ENCODE peak calls at places on chromosomes 1 and 21, in six cellular contexts. B is neuronal stem cell, V is H9, T is IMR-90, Q is H1, O is mesenchymal stem cell. K is an unnamed sample.

GRCh38 chr1:145871994-145872411 is 13.1 kb upstream of the PIAS3 start:
- DNase-seq in Q (peak), V (peak), B (no peak), T (peak), O (peak), K (no peak)

GRCh38 chr21:45161039-45161945 is 86.9 kb downstream of the ADARB1 start:
- DNase-seq in Q (no peak), O (no peak), B (no peak), T (no peak), V (peak), K (no peak)

GRCh38 chr1:219298581-219299148 is 125.0 kb downstream of the LYPLAL1 start:
- DNase-seq in B (no peak), Q (no peak), V (no peak), T (peak), O (peak), K (peak)

GRCh38 chr1:154974086-154974807 is at the start of gene CKS1B:
- DNase-seq in T (peak), O (peak), Q (peak), V (peak), B (peak), K (peak)

GRCh38 chr1:27522860-27523665 is 33.1 kb upstream of the WASF2 start:
- DNase-seq in B (no peak), O (peak), T (no peak), V (no peak), Q (peak), K (no peak)

GRCh38 chr1:226017070-226017469 is 17.9 kb upstream of the SDE2 start:
- DNase-seq in B (no peak), T (no peak), O (no peak), Q (no peak), V (no peak), K (no peak)

GRCh38 chr1:207713529-207713928 is 38.3 kb upstream of the CD46 start:
- DNase-seq in B (no peak), V (peak), Q (no peak), T (no peak), O (no peak), K (no peak)

GRCh38 chr1:47211796-47212269 is 20.2 kb downstream of the TAL1 start:
- DNase-seq in B (no peak), O (no peak), V (no peak), Q (no peak), T (no peak), K (no peak)

GRCh38 chr1:165943198-165943597 is 115.8 kb downstream of the UCK2 start:
- DNase-seq in Q (no peak), T (no peak), O (no peak), B (no peak), V (no peak), K (no peak)

GRCh38 chr1:19678493-19678892 is 13.8 kb downstream of the HTR6 start:
- DNase-seq in O (no peak), B (no peak), T (no peak), V (no peak), Q (no peak), K (no peak)

GRCh38 chr1:40140211-40140709 is 20.9 kb upstream of the RLF start:
- DNase-seq in T (peak), V (no peak), B (no peak), O (peak), Q (no peak), K (peak)

GRCh38 chr1:116485071-116485735 is 85.6 kb downstream of the CD58 start:
- DNase-seq in T (peak), Q (peak), B (peak), V (peak), O (peak), K (peak)

GRCh38 chr1:37634554-37635308 is at the start of gene RSPO1:
- DNase-seq in V (peak), O (peak), T (no peak), Q (peak), B (peak), K (no peak)

GRCh38 chr1:36014722-36015220 is 69.1 kb upstream of the TEKT2 start:
- DNase-seq in O (no peak), Q (no peak), T (peak), V (no peak), B (no peak), K (no peak)

GRCh38 chr1:96309783-96310182 is 411.8 kb upstream of the PTBP2 start:
- DNase-seq in O (peak), V (no peak), Q (no peak), T (peak), B (no peak), K (peak)

GRCh38 chr1:227942021-227942715 is 5.6 kb downstream of the WNT9A start:
- DNase-seq in T (no peak), V (peak), B (no peak), Q (no peak), O (no peak), K (no peak)

GRCh38 chr1:30749691-30750583 is 7.6 kb downstream of the LAPTM5 start:
- DNase-seq in V (no peak), T (no peak), Q (no peak), B (no peak), O (no peak), K (no peak)

GRCh38 chr1:219416598-219417238 is 196.2 kb downstream of the ZC3H11B start:
- DNase-seq in V (peak), B (peak), Q (peak), T (peak), O (peak), K (peak)

GRCh38 chr1:200226268-200226968 is 183.4 kb downstream of the ZNF281 start:
- DNase-seq in B (no peak), V (peak), Q (no peak), T (peak), O (peak), K (no peak)

GRCh38 chr1:71785470-71785869 is 496.9 kb downstream of the NEGR1 start:
- DNase-seq in T (no peak), O (no peak), V (no peak), Q (no peak), B (no peak), K (no peak)

GRCh38 chr1:218421531-218421930 is 76.4 kb downstream of the TGFB2 start:
- DNase-seq in T (no peak), Q (no peak), V (no peak), B (no peak), O (no peak), K (no peak)

GRCh38 chr1:212754715-212755114 is 36.9 kb downstream of the NSL1 start:
- DNase-seq in T (no peak), V (no peak), O (peak), B (no peak), Q (no peak), K (no peak)

GRCh38 chr1:26706315-26706714 is 10.5 kb downstream of the ARID1A start:
- DNase-seq in B (no peak), O (peak), T (no peak), Q (no peak), V (no peak), K (no peak)

GRCh38 chr1:26022404-26022779 is 817 bp downstream of the EXTL1 start:
- DNase-seq in T (no peak), Q (no peak), O (no peak), V (no peak), B (no peak), K (no peak)

GRCh38 chr1:1973716-1974642 is 29.6 kb downstream of the CFAP74 start:
- DNase-seq in V (peak), O (no peak), B (no peak), Q (no peak), T (no peak), K (no peak)

GRCh38 chr1:164648211-164649080 is 89.5 kb downstream of the PBX1 start:
- DNase-seq in T (peak), V (no peak), O (no peak), Q (no peak), B (no peak), K (peak)

GRCh38 chr1:207823880-207824566 is 72.2 kb downstream of the CD46 start:
- DNase-seq in O (peak), V (peak), B (peak), Q (peak), T (peak), K (peak)

GRCh38 chr1:62953643-62954042 is 169.7 kb downstream of the ATG4C start:
- DNase-seq in O (no peak), V (no peak), T (no peak), Q (no peak), B (no peak), K (no peak)

GRCh38 chr1:9717193-9718005 is 65.9 kb downstream of the PIK3CD start:
- DNase-seq in V (peak), B (no peak), Q (no peak), T (no peak), O (no peak), K (peak)

GRCh38 chr1:27314169-27314568 is 7.8 kb upstream of the TMEM222 start:
- DNase-seq in Q (no peak), O (no peak), V (no peak), T (no peak), B (no peak), K (no peak)

GRCh38 chr1:206551985-206552325 is 44.6 kb downstream of the RASSF5 start:
- DNase-seq in O (no peak), T (no peak), Q (no peak), B (no peak), V (no peak), K (no peak)

GRCh38 chr1:2526824-2527552 is 592 bp upstream of the PANK4 start:
- DNase-seq in V (no peak), Q (no peak), O (peak), T (peak), B (peak), K (no peak)

GRCh38 chr1:46171872-46172271 is 3.0 kb upstream of the TSPAN1 start:
- DNase-seq in O (no peak), V (peak), T (no peak), Q (peak), B (no peak), K (peak)

GRCh38 chr1:18957532-18958295 is 1.2 kb upstream of the IFFO2 start:
- DNase-seq in T (no peak), B (no peak), Q (no peak), O (no peak), V (no peak), K (no peak)

GRCh38 chr1:205043866-205044265 is 854 bp downstream of the CNTN2 start:
- DNase-seq in T (no peak), Q (no peak), O (no peak), B (no peak), V (no peak), K (no peak)

GRCh38 chr1:167502192-167502551 is 16.2 kb downstream of the CD247 start:
- DNase-seq in T (no peak), Q (no peak), V (no peak), B (no peak), O (no peak), K (no peak)

GRCh38 chr21:45496151-45496967 is 45.9 kb downstream of the SLC19A1 start:
- DNase-seq in O (no peak), B (no peak), V (no peak), T (no peak), Q (no peak), K (no peak)

GRCh38 chr1:65109515-65109914 is 38.5 kb upstream of the AK4 start:
- DNase-seq in T (no peak), V (no peak), B (no peak), Q (no peak), O (no peak), K (no peak)

GRCh38 chr1:209822706-209823105 is 5.1 kb upstream of the UTP25 start:
- DNase-seq in Q (peak), V (no peak), B (no peak), O (no peak), T (no peak), K (no peak)

GRCh38 chr1:97277891-97278662 is 556.5 kb downstream of the PTBP2 start:
- DNase-seq in B (no peak), T (peak), Q (no peak), V (no peak), O (peak), K (no peak)

DNA sequence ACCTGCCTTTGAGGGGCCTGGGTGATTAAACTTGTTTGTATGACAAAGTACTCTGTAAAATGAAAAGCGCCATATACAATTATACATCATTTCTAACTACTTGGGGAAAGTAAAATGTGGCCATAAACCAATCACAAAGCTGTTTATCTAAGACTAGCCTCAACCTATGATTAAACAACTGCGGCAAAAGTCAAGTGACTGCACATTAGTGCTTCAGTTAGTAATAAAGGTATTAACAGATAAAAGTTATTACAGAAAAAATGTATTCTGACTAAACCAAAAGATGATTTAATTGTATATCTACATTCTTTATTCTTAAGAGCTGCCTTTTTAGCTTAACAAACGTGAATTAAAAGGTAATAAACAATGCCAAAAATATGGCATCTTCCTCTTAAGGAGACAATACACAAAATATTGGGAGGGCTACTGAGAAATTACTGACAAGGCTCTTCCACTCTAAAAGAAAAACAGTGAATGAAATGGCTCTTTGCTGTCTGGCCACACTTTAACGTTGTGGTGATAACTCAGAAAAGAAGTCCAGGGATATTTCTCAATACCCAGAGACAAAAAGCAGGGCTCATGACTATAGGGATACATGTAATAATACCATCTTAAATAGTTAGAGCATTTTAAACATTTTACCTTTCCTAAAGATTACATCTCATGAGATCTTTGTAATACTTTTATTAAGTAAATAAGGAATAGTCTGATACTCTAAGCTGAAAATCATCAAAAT is 8.6 kb downstream of the ARHGAP29 start:
- DNase-seq in Q (no peak), V (no peak), B (no peak), T (no peak), O (no peak), K (no peak)
- H3K4me2 ChIP-seq in Q (no peak), V (no peak), B (no peak), T (no peak), O (peak), K (no peak)

DNA sequence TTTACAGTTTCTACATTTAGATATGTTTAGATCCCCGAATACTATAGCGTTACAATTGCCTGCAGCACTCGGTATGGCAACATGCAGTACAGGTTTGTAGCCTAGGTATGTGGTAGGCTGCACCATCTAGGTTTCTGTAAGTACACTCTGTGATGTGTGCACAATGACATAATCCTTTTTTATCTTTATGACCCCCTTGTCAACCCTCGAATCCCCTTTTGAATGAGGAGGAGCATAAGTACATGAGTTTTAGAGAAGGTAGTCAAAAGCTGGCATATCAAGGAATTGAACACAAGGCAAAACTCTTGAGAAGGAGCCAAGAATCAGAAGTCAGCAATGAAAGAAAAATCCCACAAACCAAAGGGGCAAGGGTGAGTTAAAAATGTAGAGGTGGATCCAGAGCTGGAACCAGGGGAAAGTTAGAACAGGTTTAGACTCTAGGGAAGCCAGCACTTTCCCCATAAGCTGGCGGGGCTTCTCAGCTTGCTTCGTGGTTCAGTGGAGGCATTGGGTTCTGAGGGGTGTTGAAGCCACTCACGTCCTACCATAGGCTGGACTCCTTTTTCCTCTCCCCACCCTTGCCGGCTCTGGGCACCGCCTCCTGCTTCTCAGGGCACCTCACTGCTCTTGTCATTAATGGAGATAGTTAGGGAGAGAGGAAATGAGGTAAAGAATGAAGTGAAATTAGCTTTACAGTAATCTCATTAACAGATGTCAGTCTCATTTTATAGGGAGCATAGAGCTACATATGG is 31.3 kb downstream of the OLFML3 start:
- DNase-seq in O (no peak), T (no peak), B (no peak), V (no peak), Q (no peak), K (no peak)
- H3K27ac ChIP-seq in O (no peak), T (no peak), B (no peak), V (no peak), Q (no peak), K (no peak)

GRCh38 chr1:193705473-193706074 is 519.2 kb upstream of the B3GALT2 start:
- DNase-seq in B (no peak), V (no peak), O (peak), T (no peak), Q (no peak), K (no peak)

GRCh38 chr1:193703655-193704054 is 517.2 kb upstream of the B3GALT2 start:
- DNase-seq in Q (no peak), V (no peak), T (no peak), O (no peak), B (no peak), K (no peak)

GRCh38 chr1:193707271-193708015 is 521.0 kb upstream of the B3GALT2 start:
- DNase-seq in T (peak), Q (no peak), B (no peak), V (no peak), O (peak), K (no peak)

GRCh38 chr1:193709607-193710006 is 523.2 kb upstream of the B3GALT2 start:
- DNase-seq in B (no peak), T (no peak), V (no peak), Q (no peak), O (no peak), K (no peak)

GRCh38 chr1:193706763-193707162 is 520.4 kb upstream of the B3GALT2 start:
- DNase-seq in B (no peak), T (peak), O (no peak), Q (no peak), V (no peak), K (no peak)
- H3K14ac ChIP-seq in B (no peak), T (no peak), O (no peak), Q (no peak), V (no peak), K (no peak)

GRCh38 chr1:183915634-183916510 is 111.0 kb downstream of the RGL1 start:
- DNase-seq in Q (peak), V (peak), B (peak), T (peak), O (peak), K (peak)

GRCh38 chr1:183914283-183914682 is 109.4 kb downstream of the RGL1 start:
- DNase-seq in O (peak), T (peak), Q (no peak), B (no peak), V (no peak), K (no peak)

GRCh38 chr1:183913556-183913955 is 108.6 kb downstream of the RGL1 start:
- DNase-seq in T (peak), Q (no peak), O (no peak), V (no peak), B (no peak), K (no peak)

GRCh38 chr1:183912265-183912886 is 107.5 kb downstream of the RGL1 start:
- DNase-seq in O (no peak), T (no peak), V (no peak), Q (no peak), B (no peak), K (no peak)

GRCh38 chr1:183914891-183915290 is 110.0 kb downstream of the RGL1 start:
- DNase-seq in O (no peak), B (no peak), Q (no peak), T (no peak), V (no peak), K (no peak)
- H3K4me2 ChIP-seq in O (no peak), B (no peak), Q (no peak), T (no peak), V (no peak), K (no peak)

GRCh38 chr1:236619398-236619797 is 15.1 kb upstream of the HEATR1 start:
- DNase-seq in T (no peak), Q (no peak), V (no peak), O (no peak), B (no peak), K (no peak)

GRCh38 chr1:236627717-236628116 is 23.4 kb upstream of the HEATR1 start:
- DNase-seq in B (no peak), V (no peak), Q (no peak), O (no peak), T (no peak), K (no peak)

GRCh38 chr1:236618507-236618906 is 14.2 kb upstream of the HEATR1 start:
- DNase-seq in O (no peak), B (no peak), T (no peak), V (no peak), Q (no peak), K (no peak)

GRCh38 chr1:236622407-236622806 is 18.1 kb upstream of the HEATR1 start:
- DNase-seq in V (no peak), Q (no peak), O (no peak), B (no peak), T (no peak), K (no peak)

GRCh38 chr1:236623371-236624166 is 19.3 kb upstream of the HEATR1 start:
- DNase-seq in O (peak), T (no peak), Q (no peak), V (no peak), B (no peak), K (no peak)
- H3K27ac ChIP-seq in O (no peak), T (no peak), Q (no peak), V (no peak), B (no peak), K (no peak)

DNA sequence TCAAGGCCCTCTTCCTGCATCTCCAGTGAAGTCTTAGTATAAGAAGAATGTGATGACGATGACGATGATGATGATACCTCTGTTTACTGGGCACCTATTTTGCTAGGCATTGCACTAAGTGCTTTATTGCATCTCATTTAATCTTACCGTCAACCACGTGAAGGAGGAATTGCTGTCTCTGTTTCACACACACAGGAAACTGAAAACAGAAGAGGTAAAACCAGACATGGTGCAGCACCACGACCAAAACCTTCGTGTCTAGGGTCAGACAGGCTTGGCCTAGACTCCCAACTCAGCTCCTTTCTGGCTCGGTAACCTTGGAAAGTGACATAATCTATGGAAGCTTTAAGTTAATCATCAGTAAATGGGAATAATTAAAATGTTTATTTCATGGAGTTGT is 20.7 kb upstream of the KCNA2 start:
- DNase-seq in V (no peak), B (no peak), T (no peak), O (no peak), Q (no peak), K (no peak)
- H3K14ac ChIP-seq in V (no peak), B (no peak), T (no peak), O (no peak), Q (no peak), K (no peak)

DNA sequence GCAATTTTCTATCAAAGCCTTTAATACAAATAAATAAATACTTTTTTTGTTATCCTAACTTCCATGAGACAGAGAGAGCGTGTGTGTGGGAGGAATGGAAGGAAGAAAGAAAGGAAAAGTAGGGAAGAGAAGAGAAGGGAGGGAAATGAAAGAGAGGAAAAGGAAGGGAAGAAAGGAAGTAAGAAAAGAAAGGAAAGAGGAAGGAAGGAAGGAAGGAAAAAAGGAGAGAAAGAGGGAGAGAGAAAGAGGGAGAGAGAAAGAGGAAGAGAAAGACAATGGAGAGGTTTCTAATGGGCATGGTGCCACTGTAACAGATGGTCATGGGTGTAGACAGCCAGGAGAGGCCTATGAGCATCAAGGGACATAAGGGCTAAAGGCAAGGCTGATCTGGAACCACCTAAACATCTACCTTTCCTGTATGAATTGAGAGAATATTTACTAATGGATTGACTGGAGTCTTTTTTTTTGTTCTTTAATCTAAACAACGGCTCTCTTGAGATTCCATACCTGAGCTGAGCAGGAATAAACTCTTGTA is 234.9 kb downstream of the PTPRC start:
- DNase-seq in Q (no peak), V (no peak), T (no peak), O (no peak), B (no peak), K (no peak)
- H3K4me2 ChIP-seq in Q (no peak), V (no peak), T (no peak), O (no peak), B (no peak), K (no peak)

K was measured in trophoblast cell.